ENCODE peak calls at places on chromosome 14, in four cellular contexts. U is esophagus squamous epithelium, Q is HL-60, R is fibroblast of pulmonary artery. C is an unnamed sample.

GRCh38 chr14:24816929-24817637 is 183.1 kb upstream of the GZMB start:
- DNase-seq in Q (no peak), R (no peak), U (no peak), C (no peak)

GRCh38 chr14:100654814-100655795 is 67.9 kb upstream of the BEGAIN start:
- DNase-seq in R (no peak), U (no peak), Q (peak; percentile 25), C (no peak)

GRCh38 chr14:71651228-71651627 is 281.0 kb upstream of the RGS6 start:
- DNase-seq in R (peak; percentile 95), Q (no peak), U (no peak), C (no peak)

GRCh38 chr14:91835920-91836843 is 31.2 kb downstream of the TC2N start:
- DNase-seq in R (no peak), U (no peak), Q (no peak), C (peak; percentile 39)

GRCh38 chr14:52911904-52912303 is 38.9 kb downstream of the FERMT2 start:
- DNase-seq in Q (no peak), R (no peak), U (no peak), C (no peak)

GRCh38 chr14:65704850-65705249 is 292.3 kb downstream of the FUT8 start:
- DNase-seq in R (peak; percentile 7), U (no peak), Q (no peak), C (no peak)

GRCh38 chr14:67815573-67816235 is 686 bp downstream of the ZFYVE26 start:
- DNase-seq in R (peak; percentile 56), Q (no peak), U (no peak), C (no peak)

GRCh38 chr14:37598085-37598972 is 2.9 kb downstream of the TTC6 start:
- DNase-seq in U (no peak), R (no peak), Q (no peak), C (no peak)

GRCh38 chr14:92581206-92581605 is 67.6 kb downstream of the RIN3 start:
- DNase-seq in Q (no peak), U (no peak), R (no peak), C (no peak)

GRCh38 chr14:71022015-71022919 is 115.0 kb downstream of the PCNX1 start:
- DNase-seq in Q (no peak), U (no peak), R (no peak), C (no peak)

GRCh38 chr14:68441532-68441931 is 351.3 kb downstream of the ZFP36L1 start:
- DNase-seq in Q (no peak), R (no peak), U (no peak), C (no peak)

GRCh38 chr14:39268393-39268792 is 34.7 kb downstream of the MIA2 start:
- DNase-seq in R (peak; percentile 26), Q (no peak), U (no peak), C (no peak)

GRCh38 chr14:33317675-33318074 is 379.0 kb downstream of the NPAS3 start:
- DNase-seq in R (no peak), Q (no peak), U (no peak), C (no peak)

GRCh38 chr14:78405071-78405856 is 235.1 kb downstream of the NRXN3 start:
- DNase-seq in R (no peak), U (no peak), Q (no peak), C (no peak)

GRCh38 chr14:92747701-92748258 is 647 bp downstream of the LGMN start:
- DNase-seq in Q (no peak), R (peak; percentile 15), U (no peak), C (no peak)

GRCh38 chr14:93081875-93082570 is 33.7 kb downstream of the ITPK1 start:
- DNase-seq in R (no peak), Q (no peak), U (no peak), C (no peak)

GRCh38 chr14:106491851-106492250 is 965.5 kb downstream of the TMEM121 start:
- DNase-seq in R (no peak), Q (peak; percentile 9), U (no peak), C (no peak)

GRCh38 chr14:21069388-21070082 is 569 bp upstream of the ARHGEF40 start:
- DNase-seq in R (peak; percentile 43), Q (peak; percentile 23), U (no peak), C (no peak)

GRCh38 chr14:69859591-69859990 is 19.6 kb upstream of the SMOC1 start:
- DNase-seq in Q (no peak), R (no peak), U (no peak), C (no peak)

GRCh38 chr14:33455998-33456397 is 494.9 kb downstream of the EGLN3 start:
- DNase-seq in Q (no peak), U (no peak), R (no peak), C (no peak)

DNA sequence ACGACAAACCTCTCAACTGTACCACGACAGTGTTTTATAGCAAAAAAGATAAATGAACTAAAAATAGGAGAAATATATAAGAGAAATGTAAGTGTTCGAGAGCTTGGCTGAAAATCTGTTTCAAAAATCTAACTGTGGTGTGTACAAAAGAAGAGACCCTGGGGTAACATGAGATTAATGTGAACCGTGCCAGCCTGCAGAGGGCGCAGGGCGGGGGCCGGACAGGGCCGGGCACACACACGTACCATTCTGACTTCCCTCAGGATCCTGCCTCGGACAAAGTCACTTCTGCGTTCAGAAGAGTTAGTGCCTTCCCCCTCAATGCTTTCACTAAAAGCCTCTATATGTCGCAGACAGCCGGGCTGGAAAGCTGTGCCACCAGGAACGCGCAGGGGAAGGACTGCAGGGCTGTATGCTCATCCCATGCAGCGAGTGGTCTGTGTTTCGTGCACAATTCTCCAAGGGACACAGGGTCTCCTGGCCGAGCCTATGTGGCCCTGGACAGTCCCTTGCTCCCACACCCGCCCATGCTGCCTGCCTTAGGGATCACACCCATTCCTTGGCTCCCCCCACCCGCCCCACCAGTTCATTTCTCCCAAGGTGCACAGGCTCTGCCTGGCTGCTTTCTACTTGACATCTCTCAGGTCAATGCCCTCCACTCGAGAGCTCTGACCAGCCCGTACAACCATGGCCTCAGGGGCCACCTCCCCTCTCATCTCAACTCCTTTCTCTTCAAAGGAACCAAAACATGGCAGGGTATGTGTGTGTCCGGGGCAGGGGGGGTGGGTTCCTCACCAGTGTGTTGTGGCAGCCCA is 8.5 kb downstream of the CDCA4 start:
- DNase-seq in R (no peak), Q (peak; percentile 61), U (no peak), C (no peak)
- TF ChIP-seq CTCF in R (peak; percentile 3), Q (peak; percentile 38), U (peak; percentile 29), C (peak; percentile 27)

DNA sequence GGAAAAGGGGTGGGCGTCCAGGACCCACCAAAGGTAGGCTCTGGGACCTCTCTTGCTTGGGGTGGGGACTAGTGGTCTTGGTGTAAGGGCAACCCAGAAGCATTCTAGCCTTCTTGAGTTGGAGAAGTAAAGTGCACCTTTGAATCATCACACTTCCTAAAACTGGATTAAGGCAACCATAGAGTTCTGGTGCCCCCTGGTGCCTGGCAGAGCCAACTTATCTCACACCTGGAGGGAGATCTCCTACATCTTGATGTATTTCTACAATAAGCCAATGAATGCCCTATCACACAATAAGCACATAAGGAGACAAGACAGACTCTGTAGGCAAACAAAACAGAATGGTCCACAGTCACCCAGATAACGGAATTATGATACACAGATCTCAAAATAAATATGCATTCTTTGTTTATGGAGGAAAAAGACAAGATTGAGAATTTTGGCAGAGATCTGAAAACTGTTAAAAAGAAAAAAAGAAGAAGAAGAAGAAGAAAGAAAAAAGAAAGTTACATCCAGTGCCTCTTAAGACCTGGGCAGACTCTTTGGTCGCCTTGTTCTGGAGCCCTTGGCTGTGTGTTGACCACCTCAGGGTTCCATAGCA is 95.9 kb upstream of the PPP2R5C start:
- DNase-seq in Q (peak; percentile 62), U (no peak), R (peak; percentile 43), C (no peak)
- TF ChIP-seq CTCF in Q (peak; percentile 62), U (peak; percentile 30), R (peak; percentile 45), C (no peak)

GRCh38 chr14:35337074-35337556 is 44.9 kb downstream of the PSMA6 start:
- DNase-seq in Q (no peak), U (no peak), R (no peak), C (no peak)

GRCh38 chr14:35337557-35338255 is 45.5 kb downstream of the PSMA6 start:
- DNase-seq in R (no peak), Q (no peak), U (no peak), C (no peak)

GRCh38 chr14:35335388-35336092 is 43.4 kb downstream of the PSMA6 start:
- DNase-seq in U (no peak), Q (no peak), R (peak; percentile 48), C (no peak)

GRCh38 chr14:35333797-35334743 is 41.9 kb downstream of the PSMA6 start:
- DNase-seq in U (no peak), R (no peak), Q (no peak), C (no peak)

DNA sequence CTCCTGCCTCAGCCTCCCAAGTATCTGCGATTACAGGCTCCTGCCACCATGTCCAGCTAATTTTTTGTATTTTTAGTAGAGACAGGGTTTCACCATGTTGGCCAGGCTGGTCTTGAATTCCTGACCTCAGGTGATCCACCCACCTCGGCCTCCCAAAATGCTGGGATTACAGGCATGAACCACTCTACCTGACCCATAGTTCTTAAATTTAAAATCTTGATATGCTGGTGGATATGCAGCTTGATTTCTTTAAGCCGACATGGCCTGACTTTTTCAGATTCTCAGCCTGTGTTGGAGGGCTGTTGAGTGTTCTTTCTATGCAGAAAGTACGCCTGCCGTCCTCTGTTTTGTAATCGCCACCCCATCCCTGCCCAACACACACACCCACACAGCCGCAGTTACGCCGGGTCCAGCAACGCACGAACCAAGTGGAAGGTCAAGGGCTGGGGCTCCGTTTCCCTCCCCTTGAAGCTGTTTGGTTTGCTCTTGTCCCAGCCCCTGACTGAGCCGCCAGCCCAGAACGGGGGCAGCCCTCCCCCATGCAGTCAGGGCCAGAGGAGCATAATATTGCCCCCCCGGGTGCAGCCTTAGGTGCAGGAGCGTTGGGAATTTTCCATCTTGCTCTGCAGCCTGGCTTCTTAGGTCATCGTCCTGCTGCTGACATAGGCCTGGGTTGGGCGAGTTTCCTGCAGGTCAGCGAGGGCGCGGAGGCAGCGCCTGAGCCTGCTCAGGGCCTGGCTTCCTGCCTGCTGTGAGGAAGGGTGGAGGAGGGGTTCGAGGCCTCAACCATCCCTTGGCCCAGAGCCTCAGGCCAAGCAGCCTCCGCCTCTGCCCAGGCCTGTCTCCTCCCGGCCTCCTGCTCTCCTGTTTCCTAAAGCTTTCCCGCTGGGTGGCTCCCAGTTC is 44.2 kb downstream of the PSMA6 start:
- DNase-seq in R (peak; percentile 99), Q (peak; percentile 68), U (peak; percentile 56), C (peak; percentile 59)
- TF ChIP-seq CTCF in R (no peak), Q (no peak), U (no peak), C (no peak)

DNA sequence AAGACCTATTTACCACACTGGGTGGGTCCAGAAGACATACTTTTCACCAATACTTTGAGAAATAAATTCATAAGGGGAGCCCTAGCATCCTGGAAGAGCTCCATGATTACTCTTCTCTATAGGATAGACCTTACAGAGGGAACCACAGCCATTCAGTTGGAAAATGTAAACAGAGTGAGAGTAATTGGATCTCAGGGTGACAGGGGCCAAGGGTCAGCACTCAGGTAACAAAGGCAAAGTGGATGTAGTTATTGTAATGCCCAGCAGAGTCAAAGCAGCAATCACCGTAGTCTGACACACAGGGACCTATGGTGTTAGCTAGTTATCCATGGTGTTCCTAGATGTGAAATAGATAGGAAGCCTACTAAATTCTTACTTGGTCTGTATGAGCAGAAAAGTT is 10.8 kb upstream of the GTF2A1 start:
- DNase-seq in U (no peak), R (no peak), Q (no peak), C (no peak)
- TF ChIP-seq CTCF in U (no peak), R (no peak), Q (no peak), C (no peak)

DNA sequence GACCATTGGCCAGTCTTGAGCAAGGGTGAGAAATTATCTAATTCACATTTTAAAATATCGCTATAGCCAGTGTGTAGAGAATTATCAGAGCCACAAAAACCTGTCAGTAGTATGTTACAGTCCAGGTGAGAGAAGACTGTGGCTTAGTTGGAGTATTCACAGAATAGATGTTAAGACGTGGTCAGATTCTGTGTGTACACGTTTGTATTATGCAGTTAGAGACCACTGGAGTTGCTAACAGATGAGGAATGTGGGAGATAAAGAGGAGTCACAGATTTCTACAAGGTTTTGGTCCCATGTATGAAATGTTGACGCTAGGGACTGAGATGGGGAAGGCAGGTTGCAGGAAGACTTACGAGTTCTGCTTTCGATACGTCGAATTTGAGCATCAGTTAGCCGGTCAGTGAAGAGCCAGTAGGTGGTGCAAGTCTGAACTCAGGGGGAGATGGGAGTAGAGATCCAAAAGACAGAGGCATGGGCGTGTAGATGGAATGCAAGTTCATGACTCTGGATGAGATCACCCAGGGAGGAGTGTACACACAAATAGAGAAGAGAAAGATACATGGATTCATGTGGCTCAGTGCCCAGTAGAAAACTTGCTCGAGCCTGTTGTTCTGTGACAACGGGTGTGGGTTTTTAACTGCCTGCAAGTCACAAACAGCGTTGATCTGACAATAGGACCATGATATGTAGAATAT is 114.8 kb upstream of the FLRT2 start:
- DNase-seq in Q (no peak), R (peak; percentile 98), U (no peak), C (no peak)
- TF ChIP-seq CTCF in Q (no peak), R (peak; percentile 74), U (peak; percentile 26), C (no peak)

C was measured in ascending aorta.